ENCODE peak calls at places on chromosome 11, in five cellular contexts. Q is nephron progenitor cell, L is WTC11, T is HCT116, C is HepG2. M is an unnamed sample.

GRCh38 chr11:415640-416041 is 842 bp upstream of the SIGIRR start:
- DNase-seq in T (no peak), C (no peak), L (peak; percentile 18), Q (no peak), M (no peak)

GRCh38 chr11:65786008-65786785 is 666 bp upstream of the OVOL1 start:
- DNase-seq in C (no peak), Q (no peak), T (no peak), L (peak; percentile 48), M (no peak)

GRCh38 chr11:93740802-93741093 is 547 bp downstream of the TAF1D start:
- DNase-seq in Q (peak; percentile 50), C (peak; percentile 60), L (peak; percentile 29), T (no peak), M (peak; percentile 22)

GRCh38 chr11:91952056-91952455 is 272.6 kb upstream of the FAT3 start:
- DNase-seq in T (no peak), C (no peak), Q (no peak), L (no peak), M (no peak)

GRCh38 chr11:20597137-20597923 is 2.1 kb upstream of the SLC6A5 start:
- DNase-seq in Q (peak; percentile 15), T (no peak), C (no peak), L (peak; percentile 41), M (no peak)

GRCh38 chr11:63534895-63535461 is 1.6 kb upstream of the PLAAT4 start:
- DNase-seq in L (no peak), T (no peak), C (no peak), Q (no peak), M (no peak)

GRCh38 chr11:115961168-115962003 is 457.2 kb upstream of the CADM1 start:
- DNase-seq in T (no peak), Q (no peak), C (no peak), L (no peak), M (no peak)

GRCh38 chr11:33412231-33412630 is 155.1 kb downstream of the HIPK3 start:
- DNase-seq in Q (no peak), T (no peak), L (no peak), C (no peak), M (no peak)

GRCh38 chr11:27703453-27703852 is 3.2 kb upstream of the BDNF start:
- DNase-seq in T (no peak), L (no peak), Q (no peak), C (no peak), M (no peak)

GRCh38 chr11:122796128-122796717 is 42.1 kb upstream of the CRTAM start:
- DNase-seq in T (no peak), C (peak; percentile 9), Q (peak; percentile 62), L (peak; percentile 84), M (peak; percentile 52)

GRCh38 chr11:1988667-1989317 is 8.8 kb downstream of the H19 start:
- DNase-seq in L (no peak), T (no peak), Q (peak; percentile 50), C (peak; percentile 78), M (no peak)

GRCh38 chr11:74641289-74641688 is 48.9 kb downstream of the POLD3 start:
- DNase-seq in T (no peak), Q (no peak), L (no peak), C (no peak), M (no peak)

GRCh38 chr11:119065369-119065768 is 2.2 kb upstream of the VPS11 start:
- DNase-seq in T (no peak), L (peak; percentile 32), C (peak; percentile 47), Q (no peak), M (no peak)
- TF ChIP-seq CTCF in T (peak; percentile 64), L (peak; percentile 20), C (peak; percentile 67), Q (peak; percentile 31), M (peak; percentile 55)

DNA sequence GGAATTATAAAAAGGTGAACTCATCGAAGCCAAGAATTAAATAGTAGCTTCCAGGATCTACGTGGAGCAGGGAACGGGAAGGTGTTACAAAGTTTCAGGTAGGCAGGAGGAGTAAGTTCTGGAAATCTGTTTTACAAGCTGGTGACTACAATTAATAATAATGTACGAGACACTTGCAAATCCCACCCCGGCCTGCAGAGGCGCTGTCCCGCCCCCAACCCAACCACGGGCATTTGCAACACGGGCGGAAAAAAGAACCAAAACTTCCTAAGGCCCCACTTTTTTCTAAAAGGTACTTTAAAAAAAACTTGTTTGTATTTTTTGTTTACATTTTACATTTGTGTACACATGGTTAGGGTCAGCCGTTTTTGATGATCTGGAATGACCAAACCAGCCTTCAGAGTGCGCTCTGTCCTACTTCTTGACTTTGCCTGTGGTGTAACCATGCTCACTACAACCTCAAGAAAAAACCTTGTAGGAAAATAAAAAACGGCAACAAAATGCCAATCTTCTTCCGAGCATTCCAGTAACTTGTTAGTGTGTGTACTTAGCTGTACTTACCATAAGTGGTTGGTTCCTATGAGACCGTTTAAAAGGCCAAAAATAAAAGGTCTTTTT is 449.6 kb upstream of the B3GAT1 start:
- DNase-seq in C (no peak), Q (no peak), T (no peak), L (peak; percentile 40), M (no peak)
- TF ChIP-seq CTCF in C (no peak), Q (no peak), T (peak; percentile 63), L (peak; percentile 42), M (peak; percentile 47)

DNA sequence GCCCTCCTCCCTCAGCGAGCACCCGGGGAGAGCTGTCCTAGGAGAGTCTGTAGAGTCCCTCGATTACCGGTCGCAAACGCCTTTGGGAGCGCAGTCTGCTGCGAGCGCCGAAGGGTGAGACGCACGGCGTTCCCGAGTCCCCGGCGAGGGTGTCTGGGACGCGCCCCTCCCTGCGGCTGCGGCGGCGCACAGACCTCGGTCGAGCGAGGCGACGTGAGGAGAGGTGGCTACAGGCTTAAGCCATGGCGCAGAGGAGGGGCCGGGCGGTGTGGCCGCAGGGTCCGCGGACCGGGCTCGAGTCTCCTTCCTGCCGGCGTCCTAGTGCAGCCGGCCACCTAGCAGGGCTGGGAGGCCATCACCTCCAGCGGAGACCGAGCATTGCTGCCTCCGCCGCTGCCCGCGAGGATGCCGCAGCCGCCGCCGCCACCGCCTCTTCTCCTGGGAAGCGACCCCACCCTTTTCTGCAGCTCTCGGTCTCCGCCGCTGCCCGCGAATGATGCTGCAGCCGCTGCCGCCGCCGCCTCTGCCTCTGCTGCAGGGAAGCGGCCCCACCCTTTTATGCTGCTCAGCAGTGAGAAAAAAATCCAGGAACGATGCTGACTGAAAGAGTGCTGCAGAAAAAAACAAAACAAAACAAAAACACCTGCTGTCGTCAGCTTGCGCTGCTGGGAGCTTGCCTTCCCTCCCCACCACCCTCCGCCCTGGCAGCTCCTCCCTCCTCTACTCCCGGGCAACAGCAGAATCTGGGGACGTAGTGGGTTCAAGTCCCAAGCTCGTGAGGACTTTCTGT is at the start of gene MAP6:
- DNase-seq in L (peak; percentile 64), Q (peak; percentile 61), C (no peak), T (no peak), M (peak; percentile 45)
- TF ChIP-seq CTCF in L (no peak), Q (no peak), C (no peak), T (no peak), M (no peak)

GRCh38 chr11:60917267-60917666 is 3.3 kb downstream of the TMEM109 start:
- DNase-seq in T (no peak), Q (no peak), L (no peak), C (no peak), M (no peak)

GRCh38 chr11:60919320-60919719 is 4.9 kb upstream of the TMEM132A start:
- DNase-seq in Q (no peak), C (no peak), L (no peak), T (no peak), M (no peak)

GRCh38 chr11:60918251-60918940 is 4.4 kb downstream of the TMEM109 start:
- DNase-seq in L (no peak), Q (no peak), T (no peak), C (no peak), M (no peak)

GRCh38 chr11:60919956-60920355 is 4.3 kb upstream of the TMEM132A start:
- DNase-seq in L (no peak), C (no peak), Q (no peak), T (no peak), M (no peak)

DNA sequence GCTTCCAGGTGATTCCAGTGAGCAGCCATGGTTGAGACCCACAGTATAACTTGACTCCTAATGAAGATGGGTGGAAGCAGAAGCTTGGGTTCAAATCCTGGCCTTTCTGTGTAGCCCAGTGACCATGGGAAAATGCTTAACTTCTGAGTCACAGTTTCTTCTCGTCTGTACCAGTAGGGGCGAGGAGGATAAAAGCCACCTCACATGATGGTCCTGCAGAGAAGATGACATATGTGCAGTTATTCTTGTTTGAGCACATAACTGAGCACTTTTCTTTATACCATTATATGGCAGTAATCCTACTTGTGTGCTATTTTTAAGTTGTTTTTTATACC is 5.0 kb downstream of the TMEM109 start:
- DNase-seq in Q (no peak), L (no peak), C (no peak), T (no peak), M (no peak)
- TF ChIP-seq CTCF in Q (no peak), L (no peak), C (no peak), T (no peak), M (no peak)

DNA sequence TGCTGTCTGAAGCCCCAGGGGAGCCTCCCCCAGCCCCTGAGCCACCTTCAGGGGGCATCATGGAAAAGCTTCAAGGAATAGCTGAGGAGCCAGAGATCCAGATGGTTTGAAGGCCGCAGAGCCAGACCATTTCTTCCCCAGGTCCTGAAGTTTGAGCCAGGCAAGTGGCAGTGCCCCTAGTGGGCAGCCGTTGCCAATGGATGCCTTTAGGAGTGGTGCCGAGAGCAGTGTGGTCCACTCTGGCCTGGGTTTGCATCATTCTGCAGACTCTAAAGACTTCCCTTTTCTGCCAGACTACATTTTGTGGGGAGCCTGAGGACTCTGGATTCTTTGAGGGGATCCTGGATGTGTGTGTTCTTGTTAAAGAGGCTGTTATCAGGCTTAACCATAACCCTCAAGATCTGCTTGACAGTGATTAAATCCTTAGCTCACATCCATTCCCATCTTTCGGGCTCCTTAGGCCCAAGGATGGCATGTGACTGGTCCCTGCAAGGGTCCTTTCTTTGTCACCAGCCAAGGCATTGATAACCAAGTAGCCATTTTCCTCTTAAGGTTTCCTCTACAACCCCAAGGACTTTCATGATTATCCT is 13.1 kb downstream of the HINFP start:
- DNase-seq in L (peak; percentile 46), T (no peak), C (no peak), Q (no peak), M (no peak)
- TF ChIP-seq CTCF in L (no peak), T (peak; percentile 86), C (peak; percentile 24), Q (peak; percentile 43), M (peak; percentile 55)

DNA sequence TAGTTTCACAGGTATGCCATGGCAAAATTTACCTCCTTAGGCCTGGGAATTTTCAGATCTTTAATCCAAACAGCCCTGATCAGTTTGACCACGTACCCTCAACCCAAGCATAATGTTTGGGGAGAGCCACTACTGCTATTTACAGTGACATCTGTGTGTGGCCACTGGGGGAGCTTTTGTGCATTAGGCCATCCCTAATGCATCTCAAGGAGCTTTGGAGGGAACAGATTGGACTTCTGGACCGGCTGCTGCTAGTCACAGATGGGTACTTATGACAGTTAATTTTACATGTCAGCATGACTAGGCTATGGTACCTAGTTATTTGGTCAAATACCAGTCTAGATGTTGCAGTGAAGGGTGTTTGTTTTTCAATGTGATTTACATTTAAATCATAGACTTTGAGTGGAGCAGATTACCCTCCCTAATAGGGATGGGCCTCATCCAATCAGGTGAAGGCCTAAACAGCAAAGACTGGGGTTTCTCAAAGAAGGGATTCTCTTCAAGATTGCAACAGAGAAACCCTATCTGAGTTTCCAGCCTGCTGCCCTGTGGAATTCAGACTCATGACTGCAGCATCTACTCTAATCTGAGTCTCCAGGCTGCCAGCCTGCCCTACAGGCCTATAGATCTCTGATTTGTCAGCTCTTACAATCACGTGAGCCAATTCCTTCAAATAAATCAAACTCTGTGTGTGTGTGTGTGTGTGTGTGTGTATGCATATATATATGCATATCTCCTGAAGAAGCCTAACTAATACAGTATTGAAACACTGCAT is 37.9 kb upstream of the GALNT18 start:
- DNase-seq in L (no peak), C (no peak), T (no peak), Q (no peak), M (no peak)
- TF ChIP-seq CTCF in L (no peak), C (no peak), T (peak; percentile 57), Q (peak; percentile 16), M (no peak)

GRCh38 chr11:46382644-46383403 is 1.4 kb downstream of the MDK start:
- DNase-seq in T (no peak), C (peak; percentile 57), L (peak; percentile 61), Q (peak; percentile 47), M (no peak)
- TF ChIP-seq CTCF in T (peak; percentile 80), C (peak; percentile 72), L (peak; percentile 63), Q (peak; percentile 54), M (peak; percentile 68)